ENCODE peak calls at places on chromosomes 6 and 20, in four cellular contexts. One of them, this sample, is unnamed.

GRCh38 chr6:156885562-156885961 is 108.4 kb downstream of the ARID1B start:
- DNase-seq in GM13977: no peak
- DNase-seq in left ventricle myocardium inferior: no peak
- DNase-seq in astrocyte of the spinal cord: no peak
- DNase-seq in this sample: no peak

GRCh38 chr6:137571854-137572253 is 77.7 kb upstream of the OLIG3 start:
- DNase-seq in GM13977: peak; percentile 37
- DNase-seq in left ventricle myocardium inferior: no peak
- DNase-seq in astrocyte of the spinal cord: peak; percentile 2
- DNase-seq in this sample: no peak

GRCh38 chr6:137856138-137856898 is 10.7 kb upstream of the TNFAIP3 start:
- DNase-seq in GM13977: no peak
- DNase-seq in left ventricle myocardium inferior: no peak
- DNase-seq in astrocyte of the spinal cord: no peak
- DNase-seq in this sample: no peak

GRCh38 chr6:118668761-118669411 is 17.5 kb upstream of the CEP85L start:
- DNase-seq in GM13977: no peak
- DNase-seq in left ventricle myocardium inferior: no peak
- DNase-seq in astrocyte of the spinal cord: peak; percentile 59
- DNase-seq in this sample: no peak

GRCh38 chr20:57618766-57619052 is 1.5 kb downstream of the ZBP1 start:
- DNase-seq in GM13977: no peak
- DNase-seq in left ventricle myocardium inferior: no peak
- DNase-seq in astrocyte of the spinal cord: no peak
- DNase-seq in this sample: no peak

GRCh38 chr6:31822038-31822821 is 5.3 kb upstream of the HSPA1B start:
- DNase-seq in GM13977: peak; percentile 61
- DNase-seq in left ventricle myocardium inferior: peak; percentile 84
- DNase-seq in astrocyte of the spinal cord: peak; percentile 77
- DNase-seq in this sample: peak; percentile 81

GRCh38 chr6:15444881-15445280 is 199.0 kb downstream of the JARID2 start:
- DNase-seq in GM13977: no peak
- DNase-seq in left ventricle myocardium inferior: no peak
- DNase-seq in astrocyte of the spinal cord: no peak
- DNase-seq in this sample: no peak

GRCh38 chr6:153673214-153673613 is 365.8 kb upstream of the OPRM1 start:
- DNase-seq in GM13977: no peak
- DNase-seq in left ventricle myocardium inferior: no peak
- DNase-seq in astrocyte of the spinal cord: no peak
- DNase-seq in this sample: no peak

GRCh38 chr6:89057759-89058158 is 22.8 kb upstream of the PNRC1 start:
- DNase-seq in GM13977: no peak
- DNase-seq in left ventricle myocardium inferior: no peak
- DNase-seq in astrocyte of the spinal cord: no peak
- DNase-seq in this sample: no peak

GRCh38 chr6:41064841-41065240 is 7.3 kb downstream of the OARD1 start:
- DNase-seq in GM13977: no peak
- DNase-seq in left ventricle myocardium inferior: no peak
- DNase-seq in astrocyte of the spinal cord: no peak
- DNase-seq in this sample: no peak

DNA sequence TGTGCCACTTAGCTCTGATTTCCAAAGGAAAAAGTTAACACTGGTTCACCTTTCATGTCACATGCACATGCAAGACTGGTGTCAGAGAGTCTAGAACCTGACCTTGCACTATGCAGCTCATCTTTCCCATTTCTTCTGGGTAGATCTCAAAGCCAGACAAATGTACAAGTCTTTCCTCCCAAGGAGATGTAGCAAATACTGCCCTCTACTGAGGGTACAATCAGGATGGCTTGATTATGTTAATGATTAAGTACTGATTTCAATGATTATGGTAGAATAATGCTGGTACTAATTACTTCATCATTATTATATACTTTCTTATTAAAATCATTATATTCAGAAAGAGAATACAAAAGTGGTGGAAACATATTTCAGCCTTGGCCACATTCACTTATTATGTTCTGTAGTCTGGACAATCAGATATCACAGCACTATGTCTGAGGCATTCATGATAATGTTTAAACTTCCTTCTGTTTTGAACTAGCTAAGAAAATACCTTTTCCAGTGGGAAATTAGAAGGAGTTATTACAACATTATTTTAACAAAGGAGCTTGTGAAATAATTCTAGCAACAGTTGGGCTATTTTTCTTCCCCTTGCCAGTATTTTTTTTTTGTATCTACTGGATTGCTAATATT is 68.5 kb upstream of the FOXO3 start:
- DNase-seq in GM13977: peak; percentile 34
- DNase-seq in left ventricle myocardium inferior: no peak
- DNase-seq in astrocyte of the spinal cord: peak; percentile 72
- DNase-seq in this sample: no peak
- TF ChIP-seq CTCF in GM13977: peak; percentile 58
- TF ChIP-seq CTCF in left ventricle myocardium inferior: peak; percentile 71
- TF ChIP-seq CTCF in astrocyte of the spinal cord: peak; percentile 68
- TF ChIP-seq CTCF in this sample: peak; percentile 40

GRCh38 chr20:62119591-62120364 is 2.5 kb upstream of the LSM14B start:
- DNase-seq in GM13977: no peak
- DNase-seq in left ventricle myocardium inferior: peak; percentile 58
- DNase-seq in astrocyte of the spinal cord: no peak
- DNase-seq in this sample: no peak
- TF ChIP-seq CTCF in GM13977: no peak
- TF ChIP-seq CTCF in left ventricle myocardium inferior: no peak
- TF ChIP-seq CTCF in astrocyte of the spinal cord: no peak
- TF ChIP-seq CTCF in this sample: no peak

DNA sequence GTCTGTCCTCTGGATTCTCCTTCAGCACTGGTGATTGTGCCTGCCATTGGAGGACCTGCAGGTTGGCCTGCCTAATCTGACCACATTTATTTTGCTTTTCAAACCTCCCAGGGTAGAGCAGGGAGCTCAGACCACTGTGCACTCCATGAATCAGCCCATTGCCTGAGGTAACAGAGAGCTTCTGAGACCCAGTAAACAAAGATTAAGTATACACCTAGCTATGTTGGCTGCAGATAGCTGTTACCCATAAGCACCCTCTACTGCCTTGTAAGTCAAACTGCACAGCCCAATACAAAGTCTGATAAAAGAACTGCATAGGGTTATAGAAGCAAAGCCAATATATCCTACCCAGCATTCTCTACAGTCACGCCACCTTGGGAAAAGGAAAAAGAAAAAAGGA is 338.7 kb downstream of the HTR1B start:
- DNase-seq in GM13977: no peak
- DNase-seq in left ventricle myocardium inferior: no peak
- DNase-seq in astrocyte of the spinal cord: peak; percentile 8
- DNase-seq in this sample: no peak
- TF ChIP-seq CTCF in GM13977: no peak
- TF ChIP-seq CTCF in left ventricle myocardium inferior: no peak
- TF ChIP-seq CTCF in astrocyte of the spinal cord: peak; percentile 26
- TF ChIP-seq CTCF in this sample: no peak

GRCh38 chr6:86459978-86460377 is 477.4 kb upstream of the HTR1E start:
- DNase-seq in GM13977: no peak
- DNase-seq in left ventricle myocardium inferior: no peak
- DNase-seq in astrocyte of the spinal cord: no peak
- DNase-seq in this sample: no peak

GRCh38 chr6:86453232-86453631 is 484.1 kb upstream of the HTR1E start:
- DNase-seq in GM13977: no peak
- DNase-seq in left ventricle myocardium inferior: no peak
- DNase-seq in astrocyte of the spinal cord: no peak
- DNase-seq in this sample: no peak

DNA sequence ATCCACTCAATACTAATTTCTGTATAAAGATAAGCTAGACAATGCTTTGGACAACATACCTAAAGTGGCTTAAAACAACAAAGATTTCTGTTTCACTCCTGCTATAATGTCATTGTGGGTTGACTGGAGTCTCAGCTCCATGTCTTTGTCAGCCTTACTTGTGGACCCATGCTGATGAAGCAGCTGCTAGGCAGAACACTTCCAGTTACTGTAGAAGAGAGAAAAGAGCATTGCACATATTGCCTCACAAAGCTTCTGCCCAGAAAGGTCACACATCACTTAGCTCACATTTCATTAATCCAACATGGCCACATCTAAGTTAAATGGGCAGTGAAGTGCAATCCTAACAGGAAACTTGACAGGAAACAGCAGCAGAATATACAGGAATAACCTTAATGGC is 480.5 kb upstream of the HTR1E start:
- DNase-seq in GM13977: no peak
- DNase-seq in left ventricle myocardium inferior: no peak
- DNase-seq in astrocyte of the spinal cord: no peak
- DNase-seq in this sample: no peak
- TF ChIP-seq CTCF in GM13977: no peak
- TF ChIP-seq CTCF in left ventricle myocardium inferior: no peak
- TF ChIP-seq CTCF in astrocyte of the spinal cord: no peak
- TF ChIP-seq CTCF in this sample: no peak

GRCh38 chr6:7087066-7087465 is 20.7 kb upstream of the RREB1 start:
- DNase-seq in GM13977: no peak
- DNase-seq in left ventricle myocardium inferior: no peak
- DNase-seq in astrocyte of the spinal cord: peak; percentile 41
- DNase-seq in this sample: no peak
- TF ChIP-seq CTCF in GM13977: peak; percentile 24
- TF ChIP-seq CTCF in left ventricle myocardium inferior: peak; percentile 18
- TF ChIP-seq CTCF in astrocyte of the spinal cord: peak; percentile 20
- TF ChIP-seq CTCF in this sample: no peak

DNA sequence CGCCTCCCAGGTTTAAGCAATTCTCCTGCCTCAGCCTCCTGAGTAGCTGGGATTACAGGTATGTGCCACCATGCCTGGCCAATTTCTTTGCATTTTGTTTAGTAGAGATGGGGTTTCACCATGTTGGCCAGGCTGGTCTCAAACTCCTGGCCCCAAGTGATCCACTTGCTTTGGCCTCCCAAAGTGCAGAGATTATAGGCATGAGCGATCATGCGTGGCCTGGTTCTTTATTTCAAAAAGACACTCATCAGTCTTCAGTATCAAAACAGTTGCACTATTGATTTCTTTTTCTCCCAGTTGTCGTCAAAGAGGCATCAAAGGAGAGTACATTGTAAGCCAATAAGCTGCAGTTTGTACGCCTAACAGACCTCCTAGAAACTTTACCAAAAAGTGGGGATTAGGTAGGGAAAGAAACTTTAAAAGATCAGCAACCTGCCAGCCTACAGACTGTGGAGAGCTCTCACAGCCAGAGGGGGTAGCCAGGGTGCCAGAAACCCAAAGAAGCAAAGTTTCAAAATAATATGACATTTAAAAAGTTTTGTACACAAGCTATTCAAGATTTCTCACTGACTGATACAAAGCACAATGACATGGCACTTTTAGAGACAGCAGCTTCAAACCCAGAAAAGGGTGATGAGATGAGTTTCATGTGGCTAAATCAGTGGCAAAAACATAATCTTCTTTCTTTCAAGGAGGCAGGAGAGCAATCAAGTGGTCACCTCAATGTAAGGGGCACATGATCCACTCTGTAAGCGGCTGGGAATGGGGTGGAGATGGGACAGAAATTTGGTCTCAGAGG is 83.0 kb upstream of the RALY start:
- DNase-seq in GM13977: no peak
- DNase-seq in left ventricle myocardium inferior: no peak
- DNase-seq in astrocyte of the spinal cord: no peak
- DNase-seq in this sample: no peak
- TF ChIP-seq CTCF in GM13977: no peak
- TF ChIP-seq CTCF in left ventricle myocardium inferior: no peak
- TF ChIP-seq CTCF in astrocyte of the spinal cord: no peak
- TF ChIP-seq CTCF in this sample: no peak

DNA sequence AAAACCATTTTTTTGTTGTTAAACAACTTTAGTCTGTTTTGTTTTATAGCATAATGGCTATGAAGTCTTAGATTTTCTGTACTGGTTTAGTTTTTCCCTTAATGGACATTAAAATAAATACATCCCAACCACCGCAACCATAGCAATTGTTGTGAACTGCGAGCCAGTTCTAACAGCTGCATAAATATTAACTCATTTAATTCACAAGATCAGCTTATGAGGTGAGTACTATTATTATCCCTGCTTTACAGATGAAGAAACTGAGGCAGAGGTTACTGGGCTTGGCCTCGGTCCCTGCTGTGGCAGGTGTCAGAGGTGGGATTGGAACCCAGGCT is 23.1 kb downstream of the MOCS3 start:
- DNase-seq in GM13977: no peak
- DNase-seq in left ventricle myocardium inferior: no peak
- DNase-seq in astrocyte of the spinal cord: no peak
- DNase-seq in this sample: no peak
- TF ChIP-seq CTCF in GM13977: no peak
- TF ChIP-seq CTCF in left ventricle myocardium inferior: no peak
- TF ChIP-seq CTCF in astrocyte of the spinal cord: no peak
- TF ChIP-seq CTCF in this sample: peak; percentile 37